ENCODE peak calls at places on chromosomes 12 and 14, in six cellular contexts. A, N, W, P, K and B are unnamed samples.

GRCh38 chr12:132460571-132460970 is 29.4 kb upstream of the FBRSL1 start:
- DNase-seq in W (no peak), N (no peak), A (no peak), K (no peak), P (no peak), B (no peak)

GRCh38 chr12:5173511-5174011 is 129.9 kb downstream of the KCNA5 start:
- DNase-seq in P (no peak), W (no peak), K (no peak), N (no peak), A (peak; percentile 64), B (no peak)

GRCh38 chr12:62683724-62684501 is 217.3 kb downstream of the MON2 start:
- DNase-seq in K (peak; percentile 25), P (peak; percentile 97), N (no peak), W (no peak), A (peak; percentile 84), B (no peak)

GRCh38 chr12:92538970-92539749 is 163.6 kb upstream of the PLEKHG7 start:
- DNase-seq in A (no peak), W (peak; percentile 37), N (no peak), K (peak; percentile 60), P (peak; percentile 89), B (peak; percentile 54)

GRCh38 chr14:36207500-36207899 is 31.0 kb upstream of the PTCSC3 start:
- DNase-seq in N (no peak), W (no peak), K (no peak), A (no peak), P (peak; percentile 13), B (no peak)

GRCh38 chr12:124454735-124455134 is 112.7 kb downstream of the NCOR2 start:
- DNase-seq in N (no peak), K (no peak), P (peak; percentile 25), A (no peak), W (no peak), B (peak; percentile 43)

GRCh38 chr12:27554421-27555186 is 30.6 kb downstream of the PPFIBP1 start:
- DNase-seq in N (no peak), P (peak; percentile 92), W (no peak), K (no peak), A (peak; percentile 79), B (no peak)

GRCh38 chr12:133129368-133130037 is 571 bp downstream of the ZNF891 start:
- DNase-seq in P (peak; percentile 45), K (no peak), W (no peak), A (no peak), N (no peak), B (no peak)

GRCh38 chr12:110917961-110918360 is 2.4 kb downstream of the MYL2 start:
- DNase-seq in A (no peak), K (no peak), N (no peak), P (no peak), W (no peak), B (no peak)

GRCh38 chr12:6866163-6866919 is 990 bp upstream of the TPI1 start:
- DNase-seq in A (no peak), P (no peak), W (no peak), K (no peak), N (no peak), B (no peak)

GRCh38 chr14:77647853-77648252 is 31.4 kb upstream of the SPTLC2 start:
- DNase-seq in A (no peak), N (no peak), P (no peak), W (no peak), K (no peak), B (no peak)

GRCh38 chr12:26319511-26319910 is 124.1 kb downstream of the SSPN start:
- DNase-seq in N (peak; percentile 41), K (peak; percentile 43), W (peak; percentile 81), A (peak; percentile 65), P (peak; percentile 95), B (no peak)

GRCh38 chr12:79665488-79665887 is 25.3 kb downstream of the PAWR start:
- DNase-seq in A (no peak), K (no peak), W (no peak), N (no peak), P (peak; percentile 43), B (no peak)

GRCh38 chr12:83018063-83018462 is 331.4 kb downstream of the TMTC2 start:
- DNase-seq in K (no peak), A (no peak), N (no peak), W (no peak), P (no peak), B (no peak)

GRCh38 chr12:57237952-57238853 is 8.7 kb downstream of the SHMT2 start:
- DNase-seq in P (no peak), K (no peak), W (no peak), A (peak; percentile 68), N (no peak), B (no peak)

DNA sequence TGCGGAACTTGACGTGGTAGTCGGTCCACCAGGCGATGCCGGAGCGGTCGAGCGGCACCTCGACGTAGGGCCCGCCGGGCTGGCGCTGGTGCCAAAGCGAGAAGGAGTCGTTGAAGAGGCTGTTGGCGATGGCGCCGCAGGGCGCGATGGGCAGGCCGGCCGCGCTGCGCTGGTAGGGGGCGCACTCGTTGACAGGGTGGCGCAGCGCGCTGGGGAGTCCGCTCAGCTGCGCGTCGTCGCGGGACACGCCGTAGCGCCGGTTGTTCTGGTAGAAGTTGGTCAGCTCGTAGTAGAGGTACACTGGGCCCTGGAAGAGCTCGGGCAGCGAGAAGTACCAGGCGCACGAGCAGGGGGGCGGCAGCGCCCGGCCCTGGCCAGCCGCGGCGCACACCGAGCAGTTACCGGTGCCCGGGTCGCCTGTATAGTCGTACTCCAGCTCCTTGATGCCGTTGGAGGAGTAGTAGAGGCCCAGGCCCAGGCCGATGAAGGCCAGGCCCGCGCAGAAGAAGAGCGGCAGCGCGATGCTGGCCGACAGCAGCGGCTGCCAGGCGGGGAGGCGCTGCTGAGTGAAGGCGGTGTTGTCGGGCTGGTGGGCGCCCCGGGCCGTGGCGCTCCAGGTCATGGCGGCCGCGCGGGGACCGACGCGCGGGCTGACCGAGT is 482 bp downstream of the TMEM30B start:
- DNase-seq in A (peak; percentile 89), K (peak; percentile 76), P (peak; percentile 36), N (no peak), W (no peak), B (no peak)
- TF ChIP-seq CTCF in A (peak; percentile 59), K (peak; percentile 41), P (peak; percentile 10), N (peak; percentile 45), W (peak; percentile 42), B (peak; percentile 15)

GRCh38 chr14:85534435-85534834 is 4.5 kb downstream of the FLRT2 start:
- DNase-seq in W (no peak), P (no peak), N (no peak), K (peak; percentile 32), A (peak; percentile 54), B (no peak)
- H3K4me3 ChIP-seq in W (peak overlapping the region; percentile 82), P (peak overlapping the region; percentile 92), N (peak overlapping the region; percentile 77), K (peak overlapping the region; percentile 70), A (peak overlapping the region; percentile 77), B (peak overlapping the region; percentile 96)

GRCh38 chr14:70192915-70193314 is 4.2 kb upstream of the SLC8A3 start:
- DNase-seq in K (no peak), W (no peak), A (no peak), P (no peak), N (no peak), B (no peak)
- TF ChIP-seq CTCF in K (no peak), W (no peak), A (no peak), P (no peak), N (no peak), B (no peak)

DNA sequence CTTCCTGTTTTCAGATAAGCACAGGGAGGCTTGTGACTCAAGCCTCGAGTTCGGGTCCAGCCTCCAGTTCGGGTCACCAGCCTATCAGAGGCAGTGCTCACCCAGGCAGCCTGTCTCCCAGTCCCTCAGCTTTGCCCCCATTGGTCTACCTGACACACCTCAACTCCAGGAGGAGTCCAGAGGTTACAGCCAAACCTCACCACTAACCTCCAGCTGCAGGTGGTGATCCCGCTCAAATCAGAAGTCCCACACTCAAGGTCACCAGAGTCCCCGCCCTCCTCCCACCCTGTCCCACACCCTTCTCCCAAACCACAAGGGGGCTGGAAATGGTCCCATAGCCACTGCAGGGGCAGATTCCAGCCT is 42.1 kb downstream of the KDM2B start:
- DNase-seq in W (no peak), N (no peak), K (no peak), A (no peak), P (peak; percentile 24), B (no peak)
- H3K4me3 ChIP-seq in W (no peak overlapping the region), N (no peak overlapping the region), K (no peak overlapping the region), A (peak overlapping the region; percentile 95), P (no peak overlapping the region), B (no peak overlapping the region)

GRCh38 chr14:105455766-105456660 is 18.6 kb upstream of the CRIP2 start:
- DNase-seq in N (no peak), A (no peak), K (no peak), W (no peak), P (no peak), B (no peak)

GRCh38 chr14:105458571-105458970 is 16.1 kb upstream of the CRIP2 start:
- DNase-seq in N (no peak), P (no peak), W (no peak), A (no peak), K (no peak), B (no peak)

GRCh38 chr14:105455086-105455640 is 19.5 kb upstream of the CRIP2 start:
- DNase-seq in A (no peak), N (no peak), P (no peak), K (no peak), W (no peak), B (no peak)

GRCh38 chr14:105458010-105458409 is 16.6 kb upstream of the CRIP2 start:
- DNase-seq in N (no peak), W (no peak), A (no peak), P (no peak), K (no peak), B (no peak)

GRCh38 chr14:105456736-105457703 is 17.6 kb upstream of the CRIP2 start:
- DNase-seq in W (no peak), K (no peak), A (no peak), N (no peak), P (no peak), B (no peak)
- TF ChIP-seq CTCF in W (no peak), K (no peak), A (no peak), N (no peak), P (no peak), B (no peak)

GRCh38 chr12:16600525-16600924 is 5.4 kb downstream of the LMO3 start:
- DNase-seq in A (no peak), K (peak; percentile 38), P (no peak), W (no peak), N (no peak), B (no peak)
- H3K4me3 ChIP-seq in A (no peak overlapping the region), K (no peak overlapping the region), P (no peak overlapping the region), W (no peak overlapping the region), N (no peak overlapping the region), B (no peak overlapping the region)

DNA sequence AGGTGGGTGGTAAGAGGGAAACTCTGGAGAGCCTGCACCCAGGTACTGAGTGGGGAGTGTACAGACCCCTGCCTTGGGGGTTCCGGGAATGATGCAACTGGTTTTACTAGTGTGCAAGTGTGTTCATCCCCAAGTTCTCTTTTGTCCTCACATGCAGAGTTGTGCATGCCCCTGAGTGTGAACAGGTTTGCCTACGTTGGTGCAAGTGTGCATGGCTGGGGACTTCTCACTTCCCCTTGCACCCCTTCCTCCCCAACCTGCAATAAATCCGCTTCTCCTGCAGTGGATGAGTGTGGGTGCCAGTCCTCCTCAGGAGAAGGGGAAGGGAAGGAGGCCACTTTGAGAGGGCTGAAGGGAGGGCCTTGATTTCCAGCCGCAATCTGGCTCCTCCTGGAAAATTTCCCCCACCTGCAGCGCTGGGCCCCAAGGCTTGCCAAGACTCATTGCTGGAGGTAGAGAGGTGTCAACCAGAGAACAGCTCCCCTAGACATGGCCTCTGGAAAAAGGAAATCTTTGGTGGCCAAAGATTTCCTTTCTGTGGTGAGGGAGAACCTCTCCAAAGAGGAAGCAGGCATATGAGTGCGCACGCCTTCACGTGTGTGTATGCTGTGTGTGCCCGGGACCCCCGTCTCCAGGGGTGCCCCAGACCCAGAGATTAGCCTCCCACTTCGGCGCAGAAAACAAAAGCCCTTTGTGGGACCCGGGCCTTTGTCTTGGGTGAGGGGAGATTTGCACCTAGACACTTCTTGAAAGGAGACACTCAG is 5.5 kb downstream of the AQP2 start:
- DNase-seq in K (no peak), A (no peak), P (no peak), W (no peak), N (no peak), B (no peak)
- TF ChIP-seq CTCF in K (no peak), A (no peak), P (no peak), W (no peak), N (no peak), B (no peak)